ENCODE peak calls at places on chromosomes 6 and 20, in four cellular contexts. One of them, this sample, is unnamed.

GRCh38 chr20:62993856-62994494 is 12.8 kb downstream of the BHLHE23 start:
- DNase-seq in HEK293T: no peak
- DNase-seq in K562: no peak
- DNase-seq in HepG2: no peak
- DNase-seq in this sample: no peak

GRCh38 chr20:25275813-25276532 is 28.1 kb downstream of the PYGB start:
- DNase-seq in HEK293T: no peak
- DNase-seq in HepG2: no peak
- DNase-seq in K562: no peak
- DNase-seq in this sample: no peak

GRCh38 chr6:152309648-152310047 is 327.5 kb downstream of the SYNE1 start:
- DNase-seq in HepG2: no peak
- DNase-seq in K562: no peak
- DNase-seq in HEK293T: no peak
- DNase-seq in this sample: no peak

GRCh38 chr6:64932486-64932885 is 774.5 kb downstream of the EYS start:
- DNase-seq in HEK293T: no peak
- DNase-seq in K562: no peak
- DNase-seq in HepG2: no peak
- DNase-seq in this sample: no peak

GRCh38 chr6:39209360-39209811 is 19.9 kb downstream of the KCNK5 start:
- DNase-seq in K562: no peak
- DNase-seq in HEK293T: no peak
- DNase-seq in HepG2: no peak
- DNase-seq in this sample: no peak

GRCh38 chr6:140960566-140960965 is 1172.2 kb upstream of the GJE1 start:
- DNase-seq in K562: no peak
- DNase-seq in HepG2: no peak
- DNase-seq in HEK293T: no peak
- DNase-seq in this sample: no peak

GRCh38 chr6:110415297-110415916 is at the start of gene DDO:
- DNase-seq in K562: no peak
- DNase-seq in HEK293T: no peak
- DNase-seq in HepG2: peak; percentile 86
- DNase-seq in this sample: no peak

GRCh38 chr6:111626446-111626845 is 20.8 kb upstream of the TRAF3IP2 start:
- DNase-seq in HEK293T: no peak
- DNase-seq in HepG2: no peak
- DNase-seq in K562: no peak
- DNase-seq in this sample: no peak

GRCh38 chr6:6546318-6547110 is 42.0 kb upstream of the LY86 start:
- DNase-seq in HEK293T: peak; percentile 25
- DNase-seq in HepG2: no peak
- DNase-seq in K562: no peak
- DNase-seq in this sample: no peak

GRCh38 chr6:144327081-144327480 is 41.9 kb downstream of the UTRN start:
- DNase-seq in HepG2: no peak
- DNase-seq in HEK293T: no peak
- DNase-seq in K562: no peak
- DNase-seq in this sample: no peak

GRCh38 chr20:39010496-39010895 is 48.4 kb downstream of the DHX35 start:
- DNase-seq in HEK293T: no peak
- DNase-seq in HepG2: no peak
- DNase-seq in K562: no peak
- DNase-seq in this sample: no peak

GRCh38 chr6:15303920-15304291 is 58.0 kb downstream of the JARID2 start:
- DNase-seq in HepG2: no peak
- DNase-seq in K562: no peak
- DNase-seq in HEK293T: no peak
- DNase-seq in this sample: no peak

GRCh38 chr6:8279094-8279805 is 156.1 kb downstream of the SLC35B3 start:
- DNase-seq in HepG2: no peak
- DNase-seq in K562: no peak
- DNase-seq in HEK293T: no peak
- DNase-seq in this sample: no peak

GRCh38 chr20:42093542-42094440 is 475.6 kb upstream of the CHD6 start:
- DNase-seq in HEK293T: no peak
- DNase-seq in HepG2: no peak
- DNase-seq in K562: no peak
- DNase-seq in this sample: no peak

GRCh38 chr20:4476903-4477302 is 244.8 kb upstream of the PRND start:
- DNase-seq in HepG2: no peak
- DNase-seq in HEK293T: no peak
- DNase-seq in K562: no peak
- DNase-seq in this sample: no peak

GRCh38 chr6:168452685-168453377 is 11.8 kb downstream of the SMOC2 start:
- DNase-seq in HEK293T: no peak
- DNase-seq in HepG2: no peak
- DNase-seq in K562: no peak
- DNase-seq in this sample: no peak

GRCh38 chr6:52649521-52649920 is 21.4 kb upstream of the TMEM14A start:
- DNase-seq in HEK293T: no peak
- DNase-seq in HepG2: no peak
- DNase-seq in K562: no peak
- DNase-seq in this sample: no peak

GRCh38 chr6:130558131-130558530 is 192.3 kb downstream of the TMEM200A start:
- DNase-seq in K562: no peak
- DNase-seq in HepG2: no peak
- DNase-seq in HEK293T: no peak
- DNase-seq in this sample: no peak

GRCh38 chr20:10077081-10077471 is 42.3 kb downstream of the ANKEF1 start:
- DNase-seq in HEK293T: peak; percentile 16
- DNase-seq in K562: peak; percentile 10
- DNase-seq in HepG2: no peak
- DNase-seq in this sample: no peak

GRCh38 chr6:24831771-24832718 is 33.3 kb upstream of the ARMH2 start:
- DNase-seq in HEK293T: no peak
- DNase-seq in K562: no peak
- DNase-seq in HepG2: no peak
- DNase-seq in this sample: no peak

GRCh38 chr6:139250296-139251274 is 41.2 kb downstream of the TXLNB start:
- DNase-seq in K562: peak; percentile 51
- DNase-seq in HepG2: peak; percentile 58
- DNase-seq in HEK293T: peak; percentile 88
- DNase-seq in this sample: no peak

GRCh38 chr6:142879527-142879926 is 65.4 kb downstream of the HIVEP2 start:
- DNase-seq in HEK293T: no peak
- DNase-seq in K562: no peak
- DNase-seq in HepG2: no peak
- DNase-seq in this sample: no peak

GRCh38 chr20:15146948-15147347 is 809.5 kb upstream of the FLRT3 start:
- DNase-seq in HEK293T: no peak
- DNase-seq in K562: no peak
- DNase-seq in HepG2: no peak
- DNase-seq in this sample: no peak

GRCh38 chr6:157552171-157552747 is 171.3 kb downstream of the ZDHHC14 start:
- DNase-seq in K562: no peak
- DNase-seq in HEK293T: no peak
- DNase-seq in HepG2: no peak
- DNase-seq in this sample: no peak

GRCh38 chr6:137217801-137218472 is 1.2 kb downstream of the IFNGR1 start:
- DNase-seq in HepG2: peak; percentile 75
- DNase-seq in HEK293T: peak; percentile 27
- DNase-seq in K562: no peak
- DNase-seq in this sample: no peak

GRCh38 chr20:11305406-11305805 is 612.3 kb upstream of the BTBD3 start:
- DNase-seq in K562: no peak
- DNase-seq in HepG2: no peak
- DNase-seq in HEK293T: no peak
- DNase-seq in this sample: peak; percentile 31

GRCh38 chr6:36326351-36326995 is 10.2 kb downstream of the BNIP5 start:
- DNase-seq in HEK293T: no peak
- DNase-seq in HepG2: no peak
- DNase-seq in K562: no peak
- DNase-seq in this sample: no peak

GRCh38 chr20:504632-505075 is 38.9 kb downstream of the CSNK2A1 start:
- DNase-seq in K562: no peak
- DNase-seq in HepG2: peak; percentile 81
- DNase-seq in HEK293T: no peak
- DNase-seq in this sample: no peak

GRCh38 chr20:49043000-49043399 is 3.1 kb upstream of the CSE1L start:
- DNase-seq in HEK293T: no peak
- DNase-seq in HepG2: no peak
- DNase-seq in K562: no peak
- DNase-seq in this sample: no peak

GRCh38 chr6:134622382-134623173 is 304.7 kb upstream of the SGK1 start:
- DNase-seq in HEK293T: no peak
- DNase-seq in HepG2: no peak
- DNase-seq in K562: no peak
- DNase-seq in this sample: no peak

GRCh38 chr6:42017021-42017643 is 33.2 kb upstream of the TAF8 start:
- DNase-seq in HEK293T: no peak
- DNase-seq in K562: peak; percentile 59
- DNase-seq in HepG2: no peak
- DNase-seq in this sample: no peak

GRCh38 chr6:151209071-151209831 is 30.5 kb upstream of the AKAP12 start:
- DNase-seq in HepG2: peak; percentile 24
- DNase-seq in K562: no peak
- DNase-seq in HEK293T: no peak
- DNase-seq in this sample: no peak

GRCh38 chr6:33694401-33694931 is 17.0 kb downstream of the UQCC2 start:
- DNase-seq in K562: peak; percentile 50
- DNase-seq in HEK293T: no peak
- DNase-seq in HepG2: no peak
- DNase-seq in this sample: no peak
- TF ChIP-seq TARDBP in K562: no peak
- TF ChIP-seq TARDBP in HEK293T: no peak
- TF ChIP-seq TARDBP in HepG2: no peak
- TF ChIP-seq TARDBP in this sample: no peak

DNA sequence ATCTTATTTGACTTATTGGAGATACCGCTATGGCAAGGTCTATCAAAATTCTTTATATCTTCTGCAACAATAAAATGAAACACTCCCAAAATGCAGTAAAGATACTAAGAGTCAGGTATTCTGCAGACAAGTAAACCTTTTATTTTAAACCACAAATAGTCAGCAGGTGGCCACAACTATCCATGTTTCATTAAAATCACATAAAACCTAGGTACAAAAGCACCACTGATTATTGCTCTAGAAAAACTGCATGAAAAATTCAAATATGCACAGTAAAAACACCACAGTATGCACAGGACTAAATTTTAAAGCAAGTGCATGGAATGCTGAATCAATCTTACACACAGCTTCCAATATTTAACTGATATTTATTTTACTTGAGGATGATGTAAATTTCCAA is 33.4 kb downstream of the HMGN3 start:
- DNase-seq in HEK293T: no peak
- DNase-seq in HepG2: no peak
- DNase-seq in K562: no peak
- DNase-seq in this sample: no peak
- TF ChIP-seq TARDBP in HEK293T: no peak
- TF ChIP-seq TARDBP in HepG2: no peak
- TF ChIP-seq TARDBP in K562: no peak
- TF ChIP-seq TARDBP in this sample: no peak

DNA sequence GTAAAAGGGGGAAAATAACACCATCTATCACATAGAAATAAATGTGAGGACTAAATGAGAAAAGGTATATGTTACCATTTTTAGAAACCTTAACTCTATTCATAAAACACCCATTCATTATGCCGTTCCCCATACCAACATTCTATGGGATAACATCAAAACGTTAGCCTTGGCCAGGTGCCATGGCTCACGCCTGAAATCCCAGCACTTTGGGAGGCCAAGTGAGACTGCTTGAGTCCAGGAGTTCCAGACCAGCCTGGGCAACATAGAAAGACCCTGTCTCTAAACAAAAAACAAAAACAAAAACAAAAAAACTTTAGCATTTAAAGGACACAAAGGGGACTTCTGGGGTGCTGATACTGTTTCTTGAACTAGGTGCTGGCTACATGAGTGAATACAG is 1.3 kb downstream of the PIGU start:
- DNase-seq in HepG2: no peak
- DNase-seq in HEK293T: no peak
- DNase-seq in K562: no peak
- DNase-seq in this sample: no peak
- TF ChIP-seq TARDBP in HepG2: no peak
- TF ChIP-seq TARDBP in HEK293T: no peak
- TF ChIP-seq TARDBP in K562: no peak
- TF ChIP-seq TARDBP in this sample: no peak

GRCh38 chr6:31010393-31011060 is at the start of gene MUC22:
- DNase-seq in K562: no peak
- DNase-seq in HepG2: no peak
- DNase-seq in HEK293T: no peak
- DNase-seq in this sample: no peak
- TF ChIP-seq TARDBP in K562: no peak
- TF ChIP-seq TARDBP in HepG2: no peak
- TF ChIP-seq TARDBP in HEK293T: no peak
- TF ChIP-seq TARDBP in this sample: no peak

DNA sequence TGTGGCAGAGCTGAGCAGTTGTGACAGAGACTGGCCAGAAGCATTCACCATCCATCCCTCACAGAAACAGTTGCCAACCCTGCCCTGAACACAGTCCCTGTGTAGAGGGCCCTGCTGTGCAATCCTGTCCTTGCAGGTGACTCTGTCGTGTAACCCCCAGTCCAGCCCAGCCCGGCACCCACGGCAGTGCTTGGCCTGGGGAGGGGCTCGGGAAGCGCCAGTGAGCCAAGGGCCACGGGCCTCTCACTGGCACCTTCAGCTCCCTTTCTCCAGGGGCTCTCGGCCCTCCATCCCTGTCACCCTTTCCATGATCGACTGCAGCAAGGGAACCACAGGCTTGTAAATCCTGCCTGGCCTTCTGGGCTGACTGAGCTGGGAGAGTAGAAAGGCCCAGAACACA is 53.0 kb downstream of the RRBP1 start:
- DNase-seq in HEK293T: no peak
- DNase-seq in K562: no peak
- DNase-seq in HepG2: no peak
- DNase-seq in this sample: no peak
- TF ChIP-seq TARDBP in HEK293T: no peak
- TF ChIP-seq TARDBP in K562: no peak
- TF ChIP-seq TARDBP in HepG2: no peak
- TF ChIP-seq TARDBP in this sample: no peak

GRCh38 chr6:68559052-68559451 is 76.0 kb upstream of the ADGRB3 start:
- DNase-seq in HEK293T: peak; percentile 38
- DNase-seq in HepG2: no peak
- DNase-seq in K562: no peak
- DNase-seq in this sample: no peak
- TF ChIP-seq TARDBP in HEK293T: no peak
- TF ChIP-seq TARDBP in HepG2: no peak
- TF ChIP-seq TARDBP in K562: no peak
- TF ChIP-seq TARDBP in this sample: no peak

DNA sequence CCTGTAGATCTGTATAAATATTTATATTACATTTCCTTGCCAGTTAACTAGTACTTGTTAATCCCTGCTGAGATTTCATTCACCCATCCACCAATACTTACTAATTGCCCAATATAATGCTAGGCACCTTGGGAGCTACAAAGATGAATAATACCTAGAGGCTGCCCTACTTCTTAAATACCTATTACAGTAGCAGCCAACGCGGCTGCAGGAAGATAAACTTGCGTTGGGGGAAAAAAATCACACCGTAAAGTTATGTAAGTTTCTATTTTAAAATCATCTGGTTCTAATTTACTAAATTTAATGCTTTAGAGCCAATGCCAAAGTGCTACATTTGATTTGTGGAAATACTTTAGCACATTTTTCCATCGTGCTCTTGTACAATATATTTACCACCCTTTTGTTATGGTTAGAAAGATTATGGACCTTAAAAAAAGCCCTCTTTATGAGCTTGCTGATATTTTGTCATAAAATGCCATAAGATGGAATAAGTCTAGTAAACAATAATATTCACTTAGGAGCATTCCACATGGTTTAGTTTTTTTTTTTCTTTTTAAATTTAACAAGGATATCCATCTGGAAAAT is 13.0 kb upstream of the NEDD9 start:
- DNase-seq in K562: no peak
- DNase-seq in HEK293T: no peak
- DNase-seq in HepG2: no peak
- DNase-seq in this sample: no peak
- TF ChIP-seq TARDBP in K562: no peak
- TF ChIP-seq TARDBP in HEK293T: no peak
- TF ChIP-seq TARDBP in HepG2: no peak
- TF ChIP-seq TARDBP in this sample: no peak

This sample was measured in GM12878.